ENCODE peak calls at places on chromosomes 5 and 9, in eight cellular contexts. One of them, this sample, is unnamed.

GRCh38 chr5:6356578-6357164 is 21.7 kb downstream of the MED10 start:
- DNase-seq in stimulated activated naive B cell treated with anti-CD40 and anti-IgM and Interleukin-4, amounts not matched to agents 10 μg/mL and 1 μg/mL and 100 μg/mL, for 72 hours: no peak
- DNase-seq in substantia nigra: no peak
- DNase-seq in astrocyte of the spinal cord: no peak
- DNase-seq in stimulated activated CD8-positive, alpha-beta memory T cell treated with anti-CD3 and anti-CD28 coated beads, Interleukin-4, amount 100 ng/mL, for 1 hour: no peak
- DNase-seq in RPMI7951: no peak
- DNase-seq in IMR-90: no peak
- DNase-seq in foreskin fibroblast: no peak
- DNase-seq in this sample: no peak

GRCh38 chr9:115681599-115681998 is 472.0 kb upstream of the PAPPA start:
- DNase-seq in substantia nigra: no peak
- DNase-seq in RPMI7951: no peak
- DNase-seq in IMR-90: no peak
- DNase-seq in stimulated activated CD8-positive, alpha-beta memory T cell treated with anti-CD3 and anti-CD28 coated beads, Interleukin-4, amount 100 ng/mL, for 1 hour: no peak
- DNase-seq in astrocyte of the spinal cord: no peak
- DNase-seq in foreskin fibroblast: no peak
- DNase-seq in stimulated activated naive B cell treated with anti-CD40 and anti-IgM and Interleukin-4, amounts not matched to agents 10 μg/mL and 1 μg/mL and 100 μg/mL, for 72 hours: no peak
- DNase-seq in this sample: no peak

GRCh38 chr5:39783756-39784421 is 359.1 kb upstream of the DAB2 start:
- DNase-seq in astrocyte of the spinal cord: peak
- DNase-seq in substantia nigra: no peak
- DNase-seq in stimulated activated naive B cell treated with anti-CD40 and anti-IgM and Interleukin-4, amounts not matched to agents 10 μg/mL and 1 μg/mL and 100 μg/mL, for 72 hours: no peak
- DNase-seq in foreskin fibroblast: peak
- DNase-seq in stimulated activated CD8-positive, alpha-beta memory T cell treated with anti-CD3 and anti-CD28 coated beads, Interleukin-4, amount 100 ng/mL, for 1 hour: no peak
- DNase-seq in RPMI7951: peak
- DNase-seq in IMR-90: peak
- DNase-seq in this sample: no peak

GRCh38 chr9:123425261-123425821 is 69.3 kb downstream of the CRB2 start:
- DNase-seq in stimulated activated naive B cell treated with anti-CD40 and anti-IgM and Interleukin-4, amounts not matched to agents 10 μg/mL and 1 μg/mL and 100 μg/mL, for 72 hours: no peak
- DNase-seq in foreskin fibroblast: no peak
- DNase-seq in stimulated activated CD8-positive, alpha-beta memory T cell treated with anti-CD3 and anti-CD28 coated beads, Interleukin-4, amount 100 ng/mL, for 1 hour: no peak
- DNase-seq in substantia nigra: no peak
- DNase-seq in RPMI7951: no peak
- DNase-seq in astrocyte of the spinal cord: no peak
- DNase-seq in IMR-90: no peak
- DNase-seq in this sample: no peak

GRCh38 chr9:123586140-123586735 is 230.2 kb downstream of the CRB2 start:
- DNase-seq in RPMI7951: no peak
- DNase-seq in foreskin fibroblast: no peak
- DNase-seq in stimulated activated CD8-positive, alpha-beta memory T cell treated with anti-CD3 and anti-CD28 coated beads, Interleukin-4, amount 100 ng/mL, for 1 hour: no peak
- DNase-seq in substantia nigra: no peak
- DNase-seq in stimulated activated naive B cell treated with anti-CD40 and anti-IgM and Interleukin-4, amounts not matched to agents 10 μg/mL and 1 μg/mL and 100 μg/mL, for 72 hours: no peak
- DNase-seq in IMR-90: no peak
- DNase-seq in astrocyte of the spinal cord: no peak
- DNase-seq in this sample: no peak

GRCh38 chr5:142290574-142291299 is 34.1 kb downstream of the SPRY4 start:
- DNase-seq in RPMI7951: no peak
- DNase-seq in foreskin fibroblast: no peak
- DNase-seq in astrocyte of the spinal cord: peak
- DNase-seq in stimulated activated naive B cell treated with anti-CD40 and anti-IgM and Interleukin-4, amounts not matched to agents 10 μg/mL and 1 μg/mL and 100 μg/mL, for 72 hours: no peak
- DNase-seq in substantia nigra: no peak
- DNase-seq in IMR-90: peak
- DNase-seq in stimulated activated CD8-positive, alpha-beta memory T cell treated with anti-CD3 and anti-CD28 coated beads, Interleukin-4, amount 100 ng/mL, for 1 hour: no peak
- DNase-seq in this sample: no peak

GRCh38 chr5:145247745-145248040 is 587.4 kb downstream of the PRELID2 start:
- DNase-seq in astrocyte of the spinal cord: no peak
- DNase-seq in RPMI7951: no peak
- DNase-seq in stimulated activated naive B cell treated with anti-CD40 and anti-IgM and Interleukin-4, amounts not matched to agents 10 μg/mL and 1 μg/mL and 100 μg/mL, for 72 hours: no peak
- DNase-seq in IMR-90: peak
- DNase-seq in foreskin fibroblast: no peak
- DNase-seq in substantia nigra: no peak
- DNase-seq in stimulated activated CD8-positive, alpha-beta memory T cell treated with anti-CD3 and anti-CD28 coated beads, Interleukin-4, amount 100 ng/mL, for 1 hour: no peak
- DNase-seq in this sample: no peak

GRCh38 chr5:176185133-176185733 is 53.0 kb upstream of the SIMC1 start:
- DNase-seq in foreskin fibroblast: no peak
- DNase-seq in IMR-90: peak
- DNase-seq in substantia nigra: no peak
- DNase-seq in stimulated activated naive B cell treated with anti-CD40 and anti-IgM and Interleukin-4, amounts not matched to agents 10 μg/mL and 1 μg/mL and 100 μg/mL, for 72 hours: no peak
- DNase-seq in astrocyte of the spinal cord: no peak
- DNase-seq in RPMI7951: peak
- DNase-seq in stimulated activated CD8-positive, alpha-beta memory T cell treated with anti-CD3 and anti-CD28 coated beads, Interleukin-4, amount 100 ng/mL, for 1 hour: no peak
- DNase-seq in this sample: no peak

GRCh38 chr5:65262590-65263189 is 219.0 kb downstream of the ADAMTS6 start:
- DNase-seq in stimulated activated naive B cell treated with anti-CD40 and anti-IgM and Interleukin-4, amounts not matched to agents 10 μg/mL and 1 μg/mL and 100 μg/mL, for 72 hours: no peak
- DNase-seq in stimulated activated CD8-positive, alpha-beta memory T cell treated with anti-CD3 and anti-CD28 coated beads, Interleukin-4, amount 100 ng/mL, for 1 hour: no peak
- DNase-seq in astrocyte of the spinal cord: peak
- DNase-seq in substantia nigra: no peak
- DNase-seq in foreskin fibroblast: peak
- DNase-seq in RPMI7951: peak
- DNase-seq in IMR-90: peak
- DNase-seq in this sample: no peak

GRCh38 chr5:178778919-178779318 is 48.5 kb upstream of the ZNF354A start:
- DNase-seq in substantia nigra: no peak
- DNase-seq in IMR-90: no peak
- DNase-seq in stimulated activated CD8-positive, alpha-beta memory T cell treated with anti-CD3 and anti-CD28 coated beads, Interleukin-4, amount 100 ng/mL, for 1 hour: no peak
- DNase-seq in RPMI7951: no peak
- DNase-seq in astrocyte of the spinal cord: no peak
- DNase-seq in foreskin fibroblast: no peak
- DNase-seq in stimulated activated naive B cell treated with anti-CD40 and anti-IgM and Interleukin-4, amounts not matched to agents 10 μg/mL and 1 μg/mL and 100 μg/mL, for 72 hours: no peak
- DNase-seq in this sample: no peak

GRCh38 chr9:33375238-33375840 is 27.0 kb downstream of the AQP7 start:
- DNase-seq in stimulated activated naive B cell treated with anti-CD40 and anti-IgM and Interleukin-4, amounts not matched to agents 10 μg/mL and 1 μg/mL and 100 μg/mL, for 72 hours: no peak
- DNase-seq in substantia nigra: no peak
- DNase-seq in stimulated activated CD8-positive, alpha-beta memory T cell treated with anti-CD3 and anti-CD28 coated beads, Interleukin-4, amount 100 ng/mL, for 1 hour: no peak
- DNase-seq in RPMI7951: no peak
- DNase-seq in IMR-90: peak
- DNase-seq in foreskin fibroblast: peak
- DNase-seq in astrocyte of the spinal cord: no peak
- DNase-seq in this sample: no peak

GRCh38 chr5:125481506-125482455 is 735.3 kb upstream of the ZNF608 start:
- DNase-seq in IMR-90: no peak
- DNase-seq in stimulated activated CD8-positive, alpha-beta memory T cell treated with anti-CD3 and anti-CD28 coated beads, Interleukin-4, amount 100 ng/mL, for 1 hour: no peak
- DNase-seq in foreskin fibroblast: no peak
- DNase-seq in astrocyte of the spinal cord: no peak
- DNase-seq in stimulated activated naive B cell treated with anti-CD40 and anti-IgM and Interleukin-4, amounts not matched to agents 10 μg/mL and 1 μg/mL and 100 μg/mL, for 72 hours: no peak
- DNase-seq in substantia nigra: no peak
- DNase-seq in RPMI7951: peak
- DNase-seq in this sample: no peak

GRCh38 chr5:134580001-134580460 is 52.6 kb downstream of the SAR1B start:
- DNase-seq in foreskin fibroblast: no peak
- DNase-seq in substantia nigra: no peak
- DNase-seq in IMR-90: no peak
- DNase-seq in stimulated activated naive B cell treated with anti-CD40 and anti-IgM and Interleukin-4, amounts not matched to agents 10 μg/mL and 1 μg/mL and 100 μg/mL, for 72 hours: no peak
- DNase-seq in RPMI7951: no peak
- DNase-seq in stimulated activated CD8-positive, alpha-beta memory T cell treated with anti-CD3 and anti-CD28 coated beads, Interleukin-4, amount 100 ng/mL, for 1 hour: no peak
- DNase-seq in astrocyte of the spinal cord: no peak
- DNase-seq in this sample: no peak

GRCh38 chr5:8908055-8908683 is 637.7 kb downstream of the SEMA5A start:
- DNase-seq in astrocyte of the spinal cord: peak
- DNase-seq in substantia nigra: peak
- DNase-seq in RPMI7951: peak
- DNase-seq in IMR-90: peak
- DNase-seq in stimulated activated CD8-positive, alpha-beta memory T cell treated with anti-CD3 and anti-CD28 coated beads, Interleukin-4, amount 100 ng/mL, for 1 hour: no peak
- DNase-seq in foreskin fibroblast: no peak
- DNase-seq in stimulated activated naive B cell treated with anti-CD40 and anti-IgM and Interleukin-4, amounts not matched to agents 10 μg/mL and 1 μg/mL and 100 μg/mL, for 72 hours: peak
- DNase-seq in this sample: no peak

GRCh38 chr5:115962565-115963402 is 509 bp downstream of the LVRN start:
- DNase-seq in astrocyte of the spinal cord: no peak
- DNase-seq in IMR-90: no peak
- DNase-seq in RPMI7951: no peak
- DNase-seq in stimulated activated naive B cell treated with anti-CD40 and anti-IgM and Interleukin-4, amounts not matched to agents 10 μg/mL and 1 μg/mL and 100 μg/mL, for 72 hours: no peak
- DNase-seq in foreskin fibroblast: no peak
- DNase-seq in stimulated activated CD8-positive, alpha-beta memory T cell treated with anti-CD3 and anti-CD28 coated beads, Interleukin-4, amount 100 ng/mL, for 1 hour: no peak
- DNase-seq in substantia nigra: no peak
- DNase-seq in this sample: no peak

GRCh38 chr5:156799171-156799570 is 50.9 kb upstream of the PPP1R2B start:
- DNase-seq in RPMI7951: no peak
- DNase-seq in substantia nigra: no peak
- DNase-seq in stimulated activated naive B cell treated with anti-CD40 and anti-IgM and Interleukin-4, amounts not matched to agents 10 μg/mL and 1 μg/mL and 100 μg/mL, for 72 hours: no peak
- DNase-seq in IMR-90: no peak
- DNase-seq in foreskin fibroblast: no peak
- DNase-seq in astrocyte of the spinal cord: no peak
- DNase-seq in stimulated activated CD8-positive, alpha-beta memory T cell treated with anti-CD3 and anti-CD28 coated beads, Interleukin-4, amount 100 ng/mL, for 1 hour: no peak
- DNase-seq in this sample: no peak